ENCODE peak calls at places on chromosomes 5 and 9, in five cellular contexts. M is fibroblast of gingiva; C is Calu3; A is CMK; I is CD8-positive, alpha-beta T cell. N is an unnamed sample.
A peak's percentile ranks its signal among the peaks of the same experiment; 100 is the strongest.

GRCh38 chr5:171268700-171269413 is 40.2 kb upstream of the TLX3 start:
- DNase-seq in C (no peak), I (no peak), A (no peak), M (no peak), N (no peak)

GRCh38 chr5:139634541-139634940 is 13.6 kb upstream of the CXXC5 start:
- DNase-seq in C (no peak), A (no peak), M (no peak), I (no peak), N (no peak)

GRCh38 chr5:105931782-105932489 is 1738.8 kb downstream of the EFNA5 start:
- DNase-seq in M (peak; percentile 16), C (no peak), I (no peak), A (no peak), N (no peak)

GRCh38 chr9:8114826-8115225 is 315.2 kb upstream of the DMAC1 start:
- DNase-seq in M (no peak), A (no peak), I (no peak), C (no peak), N (no peak)

GRCh38 chr5:143383988-143384387 is 19.5 kb downstream of the NR3C1 start:
- DNase-seq in I (no peak), A (no peak), M (no peak), C (no peak), N (no peak)

GRCh38 chr5:121273818-121274433 is 577.8 kb upstream of the FTMT start:
- DNase-seq in A (no peak), M (peak; percentile 87), C (peak; percentile 68), I (no peak), N (no peak)

GRCh38 chr5:159095882-159096554 is 3.7 kb downstream of the EBF1 start:
- DNase-seq in M (no peak), C (no peak), A (no peak), I (no peak), N (no peak)

GRCh38 chr9:114484854-114485443 is 20.3 kb downstream of the WHRN start:
- DNase-seq in C (peak; percentile 8), M (peak; percentile 16), I (no peak), A (no peak), N (peak; percentile 52)

GRCh38 chr5:10595305-10595677 is 31.4 kb downstream of the ANKRD33B start:
- DNase-seq in C (no peak), A (no peak), M (peak; percentile 62), I (no peak), N (no peak)

GRCh38 chr9:83544002-83544698 is 5.9 kb upstream of the FRMD3 start:
- DNase-seq in A (peak; percentile 40), M (peak; percentile 88), C (peak; percentile 13), I (no peak), N (no peak)

GRCh38 chr9:93305497-93306020 is 121.6 kb downstream of the WNK2 start:
- DNase-seq in M (no peak), I (no peak), C (no peak), A (no peak), N (no peak)

GRCh38 chr9:118482311-118482710 is 778.1 kb downstream of the TLR4 start:
- DNase-seq in I (no peak), A (no peak), M (no peak), C (no peak), N (no peak)

GRCh38 chr5:129945031-129945430 is 40.8 kb downstream of the CHSY3 start:
- DNase-seq in M (peak; percentile 95), A (no peak), C (no peak), I (no peak), N (no peak)

GRCh38 chr5:123906698-123907295 is 394.8 kb downstream of the CSNK1G3 start:
- DNase-seq in A (no peak), M (no peak), C (no peak), I (no peak), N (no peak)

GRCh38 chr5:77864997-77865396 is 88.9 kb upstream of the TBCA start:
- DNase-seq in C (no peak), M (no peak), A (no peak), I (no peak), N (no peak)

GRCh38 chr9:137462396-137463193 is 3.5 kb upstream of the NSMF start:
- DNase-seq in A (no peak), M (no peak), C (no peak), I (no peak), N (no peak)

GRCh38 chr5:111075520-111075919 is 4.0 kb downstream of the TSLP start:
- DNase-seq in A (no peak), I (no peak), C (no peak), M (peak; percentile 89), N (no peak)

GRCh38 chr5:36552626-36553393 is 53.6 kb upstream of the SLC1A3 start:
- DNase-seq in C (no peak), I (no peak), A (no peak), M (no peak), N (no peak)

GRCh38 chr5:88438006-88438405 is 169.4 kb upstream of the TMEM161B start:
- DNase-seq in I (no peak), A (no peak), C (peak; percentile 81), M (no peak), N (no peak)